ENCODE peak calls at places on chromosomes 6 and 20, in ten cellular contexts. A is endothelial cell; O is GF-D8; E is T-cell; N is activated T-cell treated with anti-CD3 and anti-CD28 coated beads, Interleukin-2, amount 50 U/mL, for 1 hour; V is NCI-H748 treated with DMSO at 0.1 percent for 48 hours; S is left lung; L is NCI-H1417 treated with DMSO at 0.1 percent for 48 hours; I is fibroblast of lung; Y is NCI-H1694 treated with DMSO at 0.1 percent for 48 hours. H is an unnamed sample.

GRCh38 chr6:4370066-4370465 is 234.7 kb upstream of the ECI2 start:
- DNase-seq in L (no peak), S (no peak), V (no peak), Y (no peak), O (no peak), A (no peak), E (no peak), N (no peak), I (peak), H (no peak)

GRCh38 chr6:75326557-75327258 is 42.1 kb upstream of the TMEM30A start:
- DNase-seq in E (no peak), N (no peak), O (no peak), L (no peak), Y (no peak), V (no peak), S (no peak), A (no peak), I (peak), H (no peak)

GRCh38 chr20:31719644-31720485 is 2.8 kb downstream of the BCL2L1 start:
- DNase-seq in I (no peak), Y (no peak), A (no peak), V (peak), E (no peak), O (no peak), S (no peak), N (no peak), L (no peak), H (no peak)

GRCh38 chr6:5151295-5151954 is 66.3 kb downstream of the PPP1R3G start:
- DNase-seq in N (no peak), E (no peak), V (no peak), L (no peak), A (no peak), Y (no peak), I (no peak), O (no peak), S (no peak), H (no peak)

GRCh38 chr6:6729971-6730370 is 141.5 kb downstream of the LY86 start:
- DNase-seq in I (no peak), A (no peak), S (no peak), L (no peak), N (no peak), V (no peak), E (no peak), O (no peak), Y (no peak), H (no peak)

GRCh38 chr20:63737940-63738686 is 1.5 kb upstream of the SLC2A4RG start:
- DNase-seq in S (no peak), Y (no peak), O (no peak), L (no peak), V (no peak), N (peak), A (peak), E (no peak), I (no peak), H (no peak)

GRCh38 chr20:51985013-51985415 is 182.7 kb upstream of the SALL4 start:
- DNase-seq in A (no peak), I (peak), N (no peak), L (no peak), O (no peak), Y (no peak), S (no peak), V (no peak), E (no peak), H (no peak)

GRCh38 chr6:111502154-111502553 is 19.1 kb upstream of the REV3L start:
- DNase-seq in E (no peak), L (no peak), A (no peak), I (no peak), N (no peak), O (no peak), V (no peak), Y (no peak), S (no peak), H (no peak)

GRCh38 chr6:55918639-55919038 is 43.2 kb upstream of the BMP5 start:
- DNase-seq in A (no peak), N (no peak), E (no peak), Y (no peak), L (no peak), O (no peak), V (no peak), S (no peak), I (peak), H (no peak)

GRCh38 chr6:3151705-3152104 is 5.6 kb downstream of the TUBB2A start:
- DNase-seq in E (no peak), L (no peak), Y (peak), I (no peak), N (no peak), V (no peak), O (no peak), S (no peak), A (no peak), H (peak)

GRCh38 chr20:44861547-44862006 is 23.9 kb upstream of the YWHAB start:
- DNase-seq in E (no peak), O (no peak), Y (no peak), V (no peak), N (no peak), I (peak), L (no peak), S (no peak), A (no peak), H (no peak)

GRCh38 chr20:13567663-13568062 is 71.1 kb downstream of the TASP1 start:
- DNase-seq in A (peak), Y (no peak), S (no peak), E (no peak), O (no peak), L (no peak), I (no peak), N (no peak), V (no peak), H (no peak)

GRCh38 chr6:35309611-35310264 is 12.1 kb downstream of the DEF6 start:
- DNase-seq in E (no peak), S (no peak), Y (no peak), A (no peak), V (no peak), I (no peak), L (no peak), O (no peak), N (no peak), H (no peak)

GRCh38 chr6:3383525-3383924 is 73.3 kb downstream of the SLC22A23 start:
- DNase-seq in E (no peak), V (no peak), A (no peak), Y (no peak), O (no peak), L (no peak), N (no peak), I (peak), S (no peak), H (no peak)

GRCh38 chr6:82237013-82237412 is 10.5 kb downstream of the IBTK start:
- DNase-seq in A (no peak), N (no peak), I (peak), O (no peak), V (no peak), L (no peak), S (no peak), E (no peak), Y (no peak), H (no peak)

GRCh38 chr6:134956676-134957075 is 6.8 kb upstream of the ALDH8A1 start:
- DNase-seq in L (no peak), O (no peak), E (no peak), V (no peak), N (no peak), Y (no peak), S (no peak), A (no peak), I (peak), H (no peak)

GRCh38 chr20:62676976-62677375 is 31.7 kb upstream of the NTSR1 start:
- DNase-seq in A (no peak), N (no peak), L (no peak), Y (no peak), O (no peak), S (no peak), I (no peak), V (no peak), E (no peak), H (no peak)

GRCh38 chr20:9407805-9408421 is 106.5 kb upstream of the LAMP5 start:
- DNase-seq in L (peak), E (peak), Y (peak), S (peak), V (peak), N (no peak), A (peak), O (no peak), I (peak), H (peak)

GRCh38 chr20:41005361-41005729 is 23.3 kb upstream of the TOP1 start:
- DNase-seq in Y (no peak), V (no peak), E (no peak), I (peak), O (no peak), A (no peak), S (peak), N (no peak), L (no peak), H (no peak)

H was measured in WERI-Rb-1.